ENCODE peak calls at places on chromosomes 11 and 22, in ten cellular contexts. R, I, Y, T, K, B, E, S, G and Q are unnamed samples.

GRCh38 chr11:56783448-56784041 is 35.0 kb upstream of the OR9G4 start:
- DNase-seq in R (peak), I (no peak), Y (peak), T (peak), K (peak), B (no peak), E (peak), S (no peak), G (peak), Q (peak)

GRCh38 chr11:108497317-108498045 is 703 bp downstream of the POGLUT3 start:
- DNase-seq in R (peak), I (peak), Y (peak), T (peak), K (peak), B (peak), E (peak), S (peak), G (peak), Q (peak)

GRCh38 chr11:1126935-1127663 is 30.7 kb upstream of the MUC5AC start:
- DNase-seq in R (no peak), I (peak), Y (no peak), T (no peak), K (peak), B (no peak), E (no peak), S (no peak), G (no peak), Q (no peak)

GRCh38 chr22:24975125-24975640 is 22.7 kb downstream of the KIAA1671 start:
- DNase-seq in R (no peak), I (no peak), Y (no peak), T (no peak), K (no peak), B (no peak), E (no peak), S (no peak), G (no peak), Q (no peak)

GRCh38 chr11:70522613-70523311 is 124.4 kb downstream of the CTTN start:
- DNase-seq in R (no peak), I (no peak), Y (no peak), T (peak), K (no peak), B (peak), E (no peak), S (no peak), G (no peak), Q (no peak)

GRCh38 chr11:87754685-87755084 is 420.6 kb downstream of the RAB38 start:
- DNase-seq in R (no peak), I (no peak), Y (no peak), T (no peak), K (no peak), B (no peak), E (no peak), S (no peak), G (no peak), Q (no peak)

GRCh38 chr11:68933605-68934320 is 30.1 kb downstream of the IGHMBP2 start:
- DNase-seq in R (no peak), I (no peak), Y (no peak), T (peak), K (no peak), B (no peak), E (no peak), S (no peak), G (no peak), Q (no peak)

GRCh38 chr11:61913699-61914395 is 3.5 kb downstream of the RAB3IL1 start:
- DNase-seq in R (no peak), I (no peak), Y (no peak), T (no peak), K (no peak), B (no peak), E (no peak), S (no peak), G (no peak), Q (no peak)

GRCh38 chr11:69459848-69460539 is 21.5 kb upstream of the LINC01488 start:
- DNase-seq in R (no peak), I (no peak), Y (no peak), T (no peak), K (no peak), B (no peak), E (no peak), S (no peak), G (no peak), Q (no peak)

GRCh38 chr11:66745356-66746235 is 16.6 kb upstream of the SPTBN2 start:
- DNase-seq in R (peak), I (no peak), Y (peak), T (peak), K (peak), B (no peak), E (peak), S (peak), G (no peak), Q (no peak)

GRCh38 chr22:40525250-40525884 is 111.2 kb downstream of the MRTFA start:
- DNase-seq in R (peak), I (no peak), Y (peak), T (peak), K (peak), B (peak), E (peak), S (peak), G (no peak), Q (no peak)

DNA sequence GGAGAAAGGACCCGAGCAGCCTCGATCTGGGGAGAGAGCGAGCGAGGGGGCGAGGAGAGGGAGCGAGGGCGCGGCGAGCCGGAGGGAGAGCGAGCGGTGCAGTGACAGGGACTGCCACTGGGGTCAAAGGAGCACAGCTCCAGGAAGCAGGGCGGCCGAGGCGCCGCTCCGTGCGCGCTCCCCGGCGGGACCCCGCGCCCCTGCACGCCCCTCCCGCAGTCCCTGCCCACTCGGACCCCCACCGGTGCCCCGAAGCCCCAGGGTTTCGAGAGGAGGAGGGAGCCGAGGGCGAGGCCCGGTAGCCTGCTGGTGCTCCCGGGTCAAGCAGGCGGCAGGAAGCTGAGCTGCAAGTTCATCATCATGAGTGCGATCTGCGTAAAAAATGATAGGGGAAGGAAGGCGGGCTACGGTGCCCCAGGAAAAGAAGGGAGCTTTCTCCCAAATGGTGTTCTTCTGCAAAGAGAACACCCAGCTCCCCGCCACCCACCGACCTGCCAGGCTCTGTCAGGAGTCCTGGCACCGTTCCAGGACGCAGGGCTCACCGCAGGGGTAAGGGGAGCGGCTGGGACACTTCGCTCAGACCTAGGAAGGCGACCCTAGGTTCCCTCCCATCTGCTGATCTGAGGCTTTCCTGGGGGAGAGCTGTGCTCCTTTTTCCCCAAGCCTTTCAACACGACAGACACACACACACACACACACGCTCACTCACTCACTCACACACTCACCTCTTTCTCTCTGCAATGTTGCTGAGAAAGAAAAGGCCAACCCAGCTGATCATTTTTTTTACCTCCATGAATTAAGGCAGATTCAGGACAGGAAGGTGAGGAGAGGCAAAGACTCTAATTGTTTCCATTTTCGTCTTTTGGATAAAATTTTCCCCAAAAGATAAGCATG is at the start of gene MPPED2:
- DNase-seq in R (peak), I (peak), Y (no peak), T (peak), K (peak), B (peak), E (peak), S (peak), G (no peak), Q (no peak)
- H3K4me3 ChIP-seq in R (peak), I (peak), Y (no peak), T (peak), K (peak), B (no peak), E (peak), S (peak), G (peak), Q (peak)

DNA sequence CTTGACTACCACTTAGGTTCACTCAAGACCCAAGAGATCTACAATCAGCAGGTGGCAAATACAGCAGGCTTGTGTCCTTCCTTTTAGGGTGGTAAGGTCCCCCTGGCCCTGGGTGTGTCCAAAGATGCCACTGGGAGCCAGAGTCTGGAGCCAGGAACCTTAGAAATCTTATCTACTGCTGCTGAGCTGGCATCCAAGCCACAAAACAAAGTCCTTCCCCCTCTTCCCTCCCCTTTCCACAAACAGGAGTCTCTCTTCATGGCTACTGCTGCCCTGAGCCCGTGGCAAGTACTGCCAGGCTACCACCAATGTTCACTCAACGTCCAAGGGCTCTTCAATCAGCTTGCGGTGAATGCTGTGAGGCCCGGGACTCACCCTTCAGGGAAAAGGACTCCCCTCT is 21.4 kb upstream of the AQP11 start:
- DNase-seq in R (no peak), I (no peak), Y (no peak), T (no peak), K (no peak), B (no peak), E (no peak), S (no peak), G (no peak), Q (no peak)
- H3K4me3 ChIP-seq in R (no peak), I (no peak), Y (no peak), T (no peak), K (no peak), B (no peak), E (no peak), S (no peak), G (no peak), Q (no peak)

DNA sequence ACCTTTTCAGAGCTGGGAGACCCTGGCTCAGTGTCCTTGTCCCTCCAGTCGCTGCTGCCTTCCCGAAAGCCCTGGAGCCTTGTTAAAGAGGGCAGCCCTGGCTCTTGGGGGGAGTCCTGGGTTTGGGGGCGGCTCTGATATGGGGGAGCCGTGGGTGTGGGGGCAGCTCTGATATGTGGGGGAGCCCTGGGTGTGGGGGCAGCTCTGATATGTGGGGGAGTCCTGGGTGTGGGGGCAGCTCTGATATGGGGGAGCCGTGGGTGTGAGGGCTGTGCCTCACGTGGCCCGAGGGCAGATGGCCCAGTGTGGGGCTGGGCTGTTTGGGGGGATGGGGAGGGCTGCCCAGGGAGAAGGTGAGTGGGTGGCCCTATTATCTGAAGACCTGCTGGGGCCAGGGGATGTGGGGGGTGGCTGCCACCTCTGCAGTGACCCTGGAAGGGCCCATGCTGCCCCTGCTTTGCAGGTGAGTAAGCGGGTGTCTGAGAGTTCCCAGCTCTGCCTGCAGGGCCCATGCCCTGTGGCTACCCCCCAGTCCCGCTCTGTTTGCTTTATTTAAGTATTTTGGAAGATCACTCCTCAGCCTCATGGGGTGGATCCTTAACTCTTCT is 30.9 kb upstream of the GRAMD4 start:
- DNase-seq in R (no peak), I (no peak), Y (no peak), T (peak), K (no peak), B (no peak), E (no peak), S (no peak), G (no peak), Q (no peak)
- H3K4me3 ChIP-seq in R (no peak), I (no peak), Y (no peak), T (no peak), K (no peak), B (no peak), E (no peak), S (no peak), G (no peak), Q (no peak)

GRCh38 chr11:6655020-6655789 is 404 bp downstream of the DCHS1 start:
- DNase-seq in R (no peak), I (no peak), Y (no peak), T (peak), K (peak), B (peak), E (no peak), S (no peak), G (no peak), Q (no peak)

GRCh38 chr11:6653055-6653454 is 2.6 kb downstream of the DCHS1 start:
- DNase-seq in R (no peak), I (no peak), Y (no peak), T (no peak), K (no peak), B (no peak), E (no peak), S (no peak), G (no peak), Q (no peak)

GRCh38 chr11:6655790-6656580 is at the start of gene DCHS1:
- DNase-seq in R (no peak), I (no peak), Y (no peak), T (peak), K (peak), B (peak), E (peak), S (no peak), G (no peak), Q (no peak)

GRCh38 chr11:6653656-6654055 is 2.0 kb downstream of the DCHS1 start:
- DNase-seq in R (no peak), I (no peak), Y (no peak), T (no peak), K (no peak), B (no peak), E (no peak), S (no peak), G (no peak), Q (no peak)

DNA sequence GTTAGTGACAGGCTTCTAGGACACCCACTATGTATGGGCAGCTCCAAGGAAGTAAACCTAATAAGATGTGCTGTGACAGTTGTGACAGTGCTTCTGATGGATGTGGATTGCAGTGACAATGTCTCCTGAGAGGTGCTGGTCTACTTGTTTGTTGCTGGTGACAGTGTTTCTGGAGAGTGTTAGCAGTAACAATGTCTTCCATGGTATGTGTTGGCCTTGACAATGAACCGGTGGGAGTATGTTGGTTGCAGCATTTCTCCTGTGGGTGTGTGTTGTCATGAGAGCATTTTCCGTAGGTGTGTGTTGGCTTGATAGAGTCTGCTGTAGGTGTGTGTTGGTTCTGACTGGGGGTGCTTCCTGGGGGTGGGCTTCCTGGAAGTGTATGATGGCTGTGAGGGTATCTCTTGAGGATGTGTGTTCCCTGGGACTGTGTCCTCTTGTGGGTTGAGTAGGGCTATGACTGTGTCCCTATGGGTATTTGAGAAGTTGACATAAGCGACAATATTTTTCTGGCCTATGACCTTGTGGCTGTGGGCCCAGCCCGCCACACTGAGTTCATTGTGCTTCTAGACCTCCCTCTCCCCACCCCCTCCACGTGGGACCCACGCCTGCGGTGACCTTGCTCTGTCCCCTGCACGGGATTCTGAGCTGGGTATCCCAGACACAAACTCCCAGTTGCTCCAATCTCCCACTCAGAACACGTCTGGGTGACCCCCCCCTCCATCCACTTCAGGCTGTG is 1.2 kb downstream of the DCHS1 start:
- DNase-seq in R (no peak), I (no peak), Y (no peak), T (no peak), K (no peak), B (no peak), E (no peak), S (peak), G (no peak), Q (no peak)
- H3K4me3 ChIP-seq in R (no peak), I (peak), Y (no peak), T (peak), K (no peak), B (peak), E (no peak), S (no peak), G (peak), Q (no peak)

DNA sequence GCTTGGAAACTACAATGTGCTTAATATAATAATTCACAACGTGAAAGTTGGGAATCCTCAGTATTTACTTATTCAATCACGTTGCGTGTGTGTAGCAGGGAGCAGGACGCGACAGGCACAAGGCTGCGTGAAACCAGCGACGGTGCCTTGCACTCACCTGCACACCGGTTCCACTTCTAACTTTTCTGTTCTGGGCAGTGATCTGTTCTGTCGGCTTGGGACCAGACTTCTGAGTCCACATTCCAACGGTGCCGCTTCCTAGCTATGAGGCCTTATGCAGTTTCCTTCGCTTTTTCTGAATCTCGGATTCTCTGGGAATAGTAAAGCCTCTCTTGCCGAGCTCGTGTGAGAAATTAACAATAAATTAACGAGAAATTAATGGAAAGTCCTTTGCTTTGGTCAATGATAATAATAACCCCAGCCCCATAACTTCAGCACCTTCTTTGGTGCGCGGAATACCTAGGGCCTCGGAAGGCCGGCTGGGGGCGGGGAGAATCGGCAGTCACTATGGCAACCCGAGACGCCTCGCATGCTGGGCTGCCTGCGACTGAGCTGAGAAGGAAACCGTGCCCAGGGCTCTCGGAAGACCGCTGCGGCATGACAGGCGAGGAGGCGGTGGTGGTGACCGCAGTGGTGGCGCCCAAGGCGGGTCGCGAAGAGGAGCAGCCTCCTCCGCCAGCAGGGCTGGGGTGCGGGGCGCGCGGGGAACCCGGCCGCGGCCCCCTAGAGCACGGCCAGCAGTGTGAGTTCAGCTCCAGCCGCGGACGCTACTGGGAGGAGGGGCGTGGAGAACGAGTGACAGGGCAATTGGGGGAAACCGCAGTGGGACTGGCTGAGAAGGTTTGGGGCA is at the start of gene C11orf97:
- DNase-seq in R (no peak), I (no peak), Y (peak), T (peak), K (peak), B (peak), E (peak), S (peak), G (no peak), Q (no peak)
- H3K4me3 ChIP-seq in R (peak), I (peak), Y (peak), T (peak), K (peak), B (peak), E (no peak), S (peak), G (peak), Q (peak)

DNA sequence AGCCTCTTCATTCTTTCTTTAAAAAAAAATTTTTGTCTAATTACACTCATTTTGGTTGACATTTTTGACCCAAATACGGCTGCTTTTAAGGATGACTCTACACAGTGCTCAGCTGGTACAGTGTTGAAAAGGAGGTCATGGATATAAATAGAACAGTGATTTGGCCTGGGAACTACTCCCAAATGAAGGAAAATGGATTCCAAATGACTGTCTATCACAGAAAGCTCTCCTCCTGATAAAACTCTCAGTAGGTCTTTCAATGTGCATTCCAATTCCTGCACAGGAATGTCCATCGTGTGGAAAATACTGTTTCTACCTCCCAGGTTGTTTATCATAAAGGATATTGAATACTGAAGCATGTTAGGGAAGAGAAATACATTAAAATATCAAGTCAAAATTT is 232.0 kb downstream of the GUCY1A2 start:
- DNase-seq in R (no peak), I (no peak), Y (no peak), T (no peak), K (no peak), B (no peak), E (no peak), S (no peak), G (no peak), Q (no peak)
- H3K4me3 ChIP-seq in R (no peak), I (no peak), Y (no peak), T (no peak), K (no peak), B (no peak), E (no peak), S (no peak), G (no peak), Q (no peak)